ENCODE peak calls at places on chromosomes 13 and 19, in five cellular contexts. Y is brain microvascular endothelial cell; K is stimulated activated CD8-positive, alpha-beta memory T cell treated with anti-CD3 and anti-CD28 coated beads, Interleukin-4, amount 100 ng/mL, for 4 hours; H is progenitor cell of endocrine pancreas; R is WTC11. O is an unnamed sample.

GRCh38 chr13:79742923-79743322 is 262.0 kb downstream of the NDFIP2 start:
- DNase-seq in Y (no peak), H (no peak), K (no peak), R (no peak), O (no peak)

GRCh38 chr13:82878536-82878935 is 1003.7 kb downstream of the SLITRK1 start:
- DNase-seq in Y (no peak), H (no peak), R (no peak), K (no peak), O (no peak)

GRCh38 chr13:44431150-44431549 is 57.5 kb downstream of the SERP2 start:
- DNase-seq in H (peak; percentile 42), R (no peak), Y (no peak), K (no peak), O (no peak)

GRCh38 chr19:29263305-29264080 is 50.5 kb upstream of the UQCRFS1 start:
- DNase-seq in H (peak; percentile 46), R (peak; percentile 78), K (peak; percentile 22), Y (peak; percentile 35), O (no peak)

GRCh38 chr19:34402074-34402600 is 2.1 kb upstream of the PDCD2L start:
- DNase-seq in Y (no peak), H (no peak), R (no peak), K (no peak), O (no peak)

GRCh38 chr13:73429691-73430090 is 370.9 kb downstream of the KLF5 start:
- DNase-seq in R (no peak), Y (no peak), K (no peak), H (no peak), O (no peak)

GRCh38 chr13:59299584-59299983 is 864.1 kb downstream of the DIAPH3 start:
- DNase-seq in Y (no peak), K (no peak), R (no peak), H (no peak), O (no peak)

GRCh38 chr13:36973621-36974268 is 25.4 kb downstream of the ALG5 start:
- DNase-seq in H (no peak), Y (no peak), R (no peak), K (no peak), O (no peak)

GRCh38 chr19:39514840-39515550 is at the start of gene SELENOV:
- DNase-seq in R (peak; percentile 90), Y (no peak), K (no peak), H (peak; percentile 60), O (peak; percentile 90)